ENCODE peak calls at places on chromosomes 3 and 15, in four cellular contexts. Y is body of pancreas, S is Peyer's patch, E is A549. O is an unnamed sample.

GRCh38 chr15:26971303-26972018 is 480 bp downstream of the GABRG3 start:
- DNase-seq in S (no peak), E (no peak), Y (no peak), O (no peak)

GRCh38 chr3:127718244-127718915 is 45.6 kb downstream of the ABTB1 start:
- DNase-seq in Y (no peak), E (no peak), S (peak; percentile 5), O (no peak)

GRCh38 chr3:105014631-105015030 is 352.1 kb upstream of the ALCAM start:
- DNase-seq in S (no peak), Y (no peak), E (no peak), O (no peak)

GRCh38 chr3:111359261-111360030 is 182.6 kb upstream of the CD96 start:
- DNase-seq in S (no peak), Y (no peak), E (no peak), O (no peak)

GRCh38 chr15:31391687-31392671 is 65.3 kb downstream of the KLF13 start:
- DNase-seq in E (peak; percentile 61), Y (peak; percentile 93), S (peak; percentile 96), O (peak; percentile 94)

GRCh38 chr15:60316961-60317360 is 80.8 kb downstream of the ANXA2 start:
- DNase-seq in S (no peak), Y (no peak), E (no peak), O (no peak)

GRCh38 chr3:132180337-132180791 is 136.8 kb upstream of the ACP3 start:
- DNase-seq in S (no peak), E (peak; percentile 65), Y (no peak), O (peak; percentile 45)

GRCh38 chr3:122918576-122919290 is 108.8 kb downstream of the SEMA5B start:
- DNase-seq in E (no peak), S (no peak), Y (no peak), O (no peak)

GRCh38 chr15:65611888-65612615 is 1.1 kb upstream of the INTS14 start:
- DNase-seq in E (peak; percentile 13), S (no peak), Y (no peak), O (no peak)

GRCh38 chr3:62672270-62672987 is 202.8 kb downstream of the CADPS start:
- DNase-seq in S (no peak), E (no peak), Y (no peak), O (no peak)

GRCh38 chr3:40116478-40117162 is 192.9 kb upstream of the EIF1B start:
- DNase-seq in S (no peak), E (no peak), Y (no peak), O (no peak)

GRCh38 chr3:135166266-135166825 is 371.3 kb downstream of the EPHB1 start:
- DNase-seq in Y (no peak), S (no peak), E (no peak), O (no peak)

GRCh38 chr3:177906573-177907229 is 629.5 kb upstream of the KCNMB2 start:
- DNase-seq in S (no peak), Y (no peak), E (no peak), O (no peak)

GRCh38 chr3:79217096-79217495 is 550.7 kb downstream of the ROBO1 start:
- DNase-seq in Y (no peak), S (no peak), E (no peak), O (no peak)

GRCh38 chr15:77045985-77046384 is 24.9 kb downstream of the TSPAN3 start:
- DNase-seq in Y (no peak), E (no peak), S (no peak), O (no peak)

GRCh38 chr3:183318846-183319770 is 66.1 kb downstream of the B3GNT5 start:
- DNase-seq in Y (no peak), E (no peak), S (no peak), O (no peak)

GRCh38 chr3:169348981-169349942 is 314.2 kb downstream of the MECOM start:
- DNase-seq in Y (no peak), E (no peak), S (no peak), O (peak; percentile 78)

GRCh38 chr3:36774072-36774471 is 9.7 kb upstream of the DCLK3 start:
- DNase-seq in Y (no peak), E (no peak), S (no peak), O (no peak)

GRCh38 chr3:34780294-34780693 is 859.0 kb upstream of the ARPP21 start:
- DNase-seq in Y (no peak), S (no peak), E (no peak), O (no peak)

GRCh38 chr3:17158941-17159682 is 274.4 kb downstream of the PLCL2 start:
- DNase-seq in S (no peak), E (no peak), Y (no peak), O (no peak)

GRCh38 chr3:100540791-100541334 is 48.4 kb downstream of the TMEM45A start:
- DNase-seq in Y (no peak), E (no peak), S (no peak), O (no peak)

GRCh38 chr15:90606641-90607040 is 76.9 kb downstream of the CRTC3 start:
- DNase-seq in S (no peak), Y (no peak), E (no peak), O (no peak)

GRCh38 chr3:189841474-189842205 is 210.5 kb downstream of the TP63 start:
- DNase-seq in E (peak; percentile 22), Y (no peak), S (no peak), O (no peak)

GRCh38 chr3:132641837-132642538 is 17.6 kb downstream of the ACAD11 start:
- DNase-seq in Y (no peak), S (no peak), E (peak; percentile 37), O (peak; percentile 55)

GRCh38 chr3:41148446-41148845 is 50.9 kb upstream of the CTNNB1 start:
- DNase-seq in Y (no peak), E (no peak), S (no peak), O (no peak)

GRCh38 chr15:31357148-31357547 is 30.5 kb downstream of the KLF13 start:
- DNase-seq in Y (no peak), E (no peak), S (peak; percentile 77), O (no peak)

GRCh38 chr3:40179016-40179415 is 130.5 kb upstream of the EIF1B start:
- DNase-seq in Y (peak; percentile 86), E (peak; percentile 55), S (peak; percentile 85), O (peak; percentile 57)

DNA sequence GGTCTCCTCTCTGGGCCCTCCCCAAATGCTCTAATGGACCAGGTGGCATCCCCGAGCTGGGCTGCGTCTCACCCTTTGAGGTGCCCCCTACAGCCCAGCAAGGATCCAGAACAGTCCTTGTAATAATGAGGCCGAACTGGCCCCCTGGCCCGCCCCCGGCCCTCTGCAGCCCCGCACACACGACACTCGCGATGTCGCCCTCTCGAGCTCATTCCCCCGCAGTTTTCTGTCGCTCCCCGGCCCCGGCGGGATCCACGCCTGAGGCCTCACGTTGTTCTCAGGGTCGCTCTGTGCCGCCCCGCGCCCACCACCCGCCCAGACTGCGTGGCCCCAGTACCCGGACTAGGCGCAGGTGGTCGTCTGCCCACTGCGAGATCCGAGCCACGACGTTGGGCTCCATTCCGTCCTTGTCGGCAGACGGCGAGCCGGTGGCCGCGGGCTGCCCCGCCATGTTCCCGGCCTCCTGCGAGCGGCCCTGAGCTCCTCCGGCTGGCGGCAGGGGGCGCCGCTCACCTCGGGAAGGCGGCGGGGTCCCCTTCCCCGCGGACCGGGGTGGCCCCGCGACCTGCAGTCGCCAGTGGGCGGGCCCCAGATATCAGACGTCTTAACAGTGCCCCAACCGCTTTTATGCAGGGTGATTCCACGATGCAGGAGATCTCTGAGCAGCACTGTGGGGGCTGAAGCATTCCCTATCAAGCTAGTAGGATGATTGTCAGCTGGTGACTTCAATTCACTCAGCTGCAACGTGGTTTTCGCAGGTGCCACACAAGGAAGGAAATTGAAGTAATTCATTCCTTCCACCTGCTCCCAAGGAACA is at the start of gene C3orf33:
- DNase-seq in S (peak; percentile 88), E (peak; percentile 72), Y (peak; percentile 85), O (peak; percentile 90)
- TF ChIP-seq POLR2A in S (no peak), E (peak; percentile 63), Y (peak; percentile 22), O (peak; percentile 67)

GRCh38 chr3:141487419-141488345 is 855 bp downstream of the RASA2 start:
- DNase-seq in E (peak; percentile 82), S (peak; percentile 97), Y (peak; percentile 83), O (peak; percentile 81)
- TF ChIP-seq POLR2A in E (peak; percentile 31), S (peak; percentile 83), Y (peak; percentile 57), O (no peak)

GRCh38 chr3:32575451-32575850 is 4.8 kb upstream of the DYNC1LI1 start:
- DNase-seq in E (no peak), Y (no peak), S (no peak), O (no peak)

GRCh38 chr3:32568953-32569352 is 1.7 kb downstream of the DYNC1LI1 start:
- DNase-seq in Y (no peak), S (no peak), E (no peak), O (peak; percentile 10)

GRCh38 chr3:32569540-32570425 is 875 bp downstream of the DYNC1LI1 start:
- DNase-seq in E (peak; percentile 62), Y (peak; percentile 76), S (peak; percentile 81), O (peak; percentile 73)

GRCh38 chr3:32571192-32571485 is 481 bp upstream of the DYNC1LI1 start:
- DNase-seq in E (no peak), Y (no peak), S (no peak), O (no peak)

GRCh38 chr3:32570426-32571191 is at the start of gene DYNC1LI1:
- DNase-seq in E (peak; percentile 92), S (peak; percentile 97), Y (peak; percentile 96), O (peak; percentile 94)
- TF ChIP-seq POLR2A in E (peak; percentile 80), S (peak; percentile 67), Y (peak; percentile 65), O (peak; percentile 90)

DNA sequence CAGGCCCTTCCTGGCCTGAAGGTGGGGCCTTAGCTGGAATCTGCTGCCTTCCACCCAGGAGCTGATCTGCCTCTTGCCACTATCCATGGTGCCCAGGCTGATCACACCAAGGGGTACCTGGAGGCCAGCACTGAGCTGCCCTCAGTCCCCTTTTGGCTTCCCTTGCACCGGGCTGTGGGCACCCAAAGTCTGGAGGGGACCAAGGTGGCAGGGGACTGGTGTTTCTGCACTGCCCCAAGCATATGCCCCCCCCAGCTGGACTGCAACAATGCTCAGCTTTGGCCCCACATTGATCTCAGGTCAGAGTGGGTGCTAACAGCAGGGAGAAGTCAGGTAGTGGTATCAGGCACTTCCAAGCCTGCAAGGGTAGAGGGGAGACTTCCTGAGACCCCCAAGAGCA is 902.6 kb upstream of the EPHA6 start:
- DNase-seq in S (no peak), E (no peak), Y (no peak), O (no peak)
- TF ChIP-seq POLR2A in S (no peak), E (no peak), Y (no peak), O (no peak)

GRCh38 chr3:67650084-67650483 is 4.3 kb downstream of the SUCLG2 start:
- DNase-seq in Y (peak; percentile 15), S (peak; percentile 56), E (no peak), O (no peak)
- TF ChIP-seq POLR2A in Y (no peak), S (no peak), E (no peak), O (no peak)

GRCh38 chr3:51268132-51268531 is 117.0 kb upstream of the MANF start:
- DNase-seq in S (no peak), Y (no peak), E (no peak), O (no peak)
- TF ChIP-seq POLR2A in S (no peak), Y (no peak), E (no peak), O (no peak)